ENCODE peak calls at places on chromosome 1, in four cellular contexts. Z is SK-N-SH, G is HepG2, E is GM12878. B is an unnamed sample.

GRCh38 chr1:235866207-235866912 is at the start of gene LYST:
- DNase-seq in Z (peak; percentile 65), G (peak; percentile 51), E (no peak), B (peak; percentile 73)

GRCh38 chr1:246447501-246447900 is 59.6 kb downstream of the SMYD3 start:
- DNase-seq in Z (no peak), G (no peak), E (no peak), B (no peak)

GRCh38 chr1:107486365-107486764 is 345.5 kb downstream of the NTNG1 start:
- DNase-seq in Z (no peak), G (no peak), E (no peak), B (no peak)

GRCh38 chr1:204331847-204332487 is 27.8 kb downstream of the PLEKHA6 start:
- DNase-seq in Z (no peak), G (no peak), E (no peak), B (peak; percentile 71)

GRCh38 chr1:18913065-18913502 is 10.7 kb upstream of the ALDH4A1 start:
- DNase-seq in Z (peak; percentile 95), G (peak; percentile 66), E (no peak), B (peak; percentile 58)

GRCh38 chr1:233132445-233132844 is 163.1 kb downstream of the PCNX2 start:
- DNase-seq in Z (no peak), G (no peak), E (no peak), B (no peak)

GRCh38 chr1:22221233-22221780 is 78.4 kb upstream of the WNT4 start:
- DNase-seq in Z (no peak), G (no peak), E (no peak), B (no peak)

GRCh38 chr1:165376041-165376810 is 19.7 kb upstream of the LMX1A start:
- DNase-seq in Z (no peak), G (no peak), E (no peak), B (no peak)

GRCh38 chr1:248837045-248837793 is 805 bp upstream of the ZNF672 start:
- DNase-seq in Z (no peak), G (no peak), E (no peak), B (no peak)

GRCh38 chr1:170663441-170664282 is at the start of gene PRRX1:
- DNase-seq in Z (no peak), G (no peak), E (no peak), B (no peak)

GRCh38 chr1:17678011-17678410 is 77.1 kb upstream of the ACTL8 start:
- DNase-seq in Z (no peak), G (no peak), E (no peak), B (no peak)

GRCh38 chr1:203480525-203481084 is 5.0 kb downstream of the PRELP start:
- DNase-seq in Z (peak; percentile 68), G (no peak), E (no peak), B (peak; percentile 77)

GRCh38 chr1:185565314-185565713 is 168.9 kb upstream of the HMCN1 start:
- DNase-seq in Z (no peak), G (peak; percentile 10), E (no peak), B (peak; percentile 32)

GRCh38 chr1:29706936-29707335 is 470.6 kb downstream of the PTPRU start:
- DNase-seq in Z (peak; percentile 96), G (no peak), E (no peak), B (peak; percentile 6)

DNA sequence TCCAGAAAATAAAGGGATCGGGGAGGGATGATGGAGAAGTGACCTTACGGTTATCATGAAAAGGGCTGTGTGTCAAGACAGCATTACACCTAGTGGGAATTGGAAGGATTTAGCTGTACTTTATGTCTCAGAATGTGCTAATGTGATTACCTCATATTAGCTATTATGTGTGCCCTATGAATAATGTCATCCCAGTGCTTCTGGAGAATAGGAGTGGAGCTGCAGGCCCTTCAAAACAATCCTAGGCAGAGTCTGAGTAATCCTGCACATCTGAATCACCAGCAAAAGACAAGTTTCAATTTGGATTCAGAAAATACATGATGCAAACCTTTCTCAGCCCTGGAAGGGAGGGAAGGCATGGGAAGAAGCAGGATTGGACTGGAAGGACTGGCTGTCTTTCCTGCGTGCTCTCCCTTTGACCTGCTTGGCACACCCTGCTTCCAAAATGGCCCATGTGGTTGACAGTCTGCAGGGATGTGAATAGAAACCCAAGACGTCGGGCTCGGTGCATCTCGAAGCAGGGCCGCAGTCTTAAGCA is 54.1 kb upstream of the TARBP1 start:
- DNase-seq in Z (no peak), G (no peak), E (no peak), B (no peak)
- TF ChIP-seq JUND in Z (peak; percentile 69), G (no peak), E (no peak), B (no peak)

GRCh38 chr1:9882296-9882944 is 27.6 kb downstream of the CTNNBIP1 start:
- DNase-seq in Z (no peak), G (no peak), E (no peak), B (no peak)
- TF ChIP-seq JUND in Z (no peak), G (no peak), E (no peak), B (no peak)

GRCh38 chr1:180217021-180217420 is 13.0 kb upstream of the LHX4 start:
- DNase-seq in Z (no peak), G (no peak), E (no peak), B (no peak)

GRCh38 chr1:180211860-180212229 is 18.2 kb upstream of the LHX4 start:
- DNase-seq in Z (no peak), G (no peak), E (no peak), B (no peak)

GRCh38 chr1:180211156-180211859 is 18.8 kb upstream of the LHX4 start:
- DNase-seq in Z (no peak), G (no peak), E (no peak), B (no peak)

GRCh38 chr1:180215856-180216625 is 14.0 kb upstream of the LHX4 start:
- DNase-seq in Z (no peak), G (no peak), E (no peak), B (no peak)

GRCh38 chr1:180213401-180214177 is 16.5 kb upstream of the LHX4 start:
- DNase-seq in Z (no peak), G (no peak), E (peak; percentile 20), B (no peak)
- TF ChIP-seq JUND in Z (no peak), G (no peak), E (no peak), B (no peak)

GRCh38 chr1:85479491-85479890 is 14.5 kb upstream of the DDAH1 start:
- DNase-seq in Z (peak; percentile 52), G (no peak), E (no peak), B (no peak)
- TF ChIP-seq JUND in Z (no peak), G (no peak), E (no peak), B (no peak)

DNA sequence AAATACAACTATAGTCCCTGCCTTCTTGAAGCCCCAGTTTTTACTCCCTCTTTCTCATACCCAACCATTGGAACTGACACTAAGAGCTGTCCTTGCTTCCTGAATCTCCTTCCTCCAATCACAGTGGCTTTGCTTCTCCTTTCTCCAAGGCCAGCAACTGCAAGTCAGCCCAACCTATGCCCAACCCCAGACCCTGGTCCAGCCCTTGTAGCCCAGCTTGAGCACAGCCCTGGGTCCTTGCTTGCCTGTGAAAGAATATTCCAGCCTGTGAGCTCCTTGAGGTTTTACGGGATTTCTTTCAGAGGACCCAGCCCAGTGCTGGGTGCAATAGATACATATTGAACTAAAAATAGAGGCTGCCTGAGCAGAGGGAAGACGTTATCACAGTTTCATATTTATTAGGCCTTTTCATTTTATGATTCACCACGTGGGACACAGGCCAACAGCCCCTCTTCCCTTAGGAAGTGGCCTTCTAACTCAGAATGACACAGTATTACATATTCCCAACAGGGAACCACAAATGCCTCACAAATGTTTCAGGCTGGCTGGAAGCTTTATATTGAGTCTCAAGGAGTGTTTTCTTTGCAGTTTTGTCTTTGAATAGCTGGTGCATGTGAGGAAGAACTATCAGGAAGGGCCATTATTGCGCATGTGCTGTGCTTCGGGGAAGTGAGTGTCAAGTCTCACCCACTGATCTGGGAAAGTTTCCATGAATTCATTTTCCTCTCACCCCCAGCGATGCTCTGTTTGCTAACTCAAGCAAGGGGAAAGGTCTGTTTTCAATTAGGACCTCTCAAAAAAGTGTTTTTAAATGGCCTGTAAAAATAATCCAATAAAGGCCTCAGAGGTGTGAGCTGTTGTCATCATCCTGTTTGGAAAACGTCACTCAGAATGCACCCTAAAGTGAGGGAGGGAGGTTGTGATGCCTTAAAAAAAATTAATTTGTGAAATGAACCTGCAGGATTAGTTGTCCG is 92.3 kb upstream of the NFIA start:
- DNase-seq in Z (peak; percentile 50), G (no peak), E (no peak), B (no peak)
- TF ChIP-seq JUND in Z (peak; percentile 85), G (no peak), E (no peak), B (no peak)

GRCh38 chr1:206685256-206685748 is 597 bp downstream of the MAPKAPK2 start:
- DNase-seq in Z (peak; percentile 86), G (no peak), E (no peak), B (peak; percentile 36)

GRCh38 chr1:206684003-206684402 is 702 bp upstream of the MAPKAPK2 start:
- DNase-seq in Z (no peak), G (no peak), E (no peak), B (no peak)

GRCh38 chr1:206685749-206686485 is 1.2 kb downstream of the MAPKAPK2 start:
- DNase-seq in Z (peak; percentile 78), G (peak; percentile 54), E (no peak), B (peak; percentile 87)

GRCh38 chr1:206683313-206683712 is 1.4 kb upstream of the MAPKAPK2 start:
- DNase-seq in Z (no peak), G (no peak), E (no peak), B (no peak)

DNA sequence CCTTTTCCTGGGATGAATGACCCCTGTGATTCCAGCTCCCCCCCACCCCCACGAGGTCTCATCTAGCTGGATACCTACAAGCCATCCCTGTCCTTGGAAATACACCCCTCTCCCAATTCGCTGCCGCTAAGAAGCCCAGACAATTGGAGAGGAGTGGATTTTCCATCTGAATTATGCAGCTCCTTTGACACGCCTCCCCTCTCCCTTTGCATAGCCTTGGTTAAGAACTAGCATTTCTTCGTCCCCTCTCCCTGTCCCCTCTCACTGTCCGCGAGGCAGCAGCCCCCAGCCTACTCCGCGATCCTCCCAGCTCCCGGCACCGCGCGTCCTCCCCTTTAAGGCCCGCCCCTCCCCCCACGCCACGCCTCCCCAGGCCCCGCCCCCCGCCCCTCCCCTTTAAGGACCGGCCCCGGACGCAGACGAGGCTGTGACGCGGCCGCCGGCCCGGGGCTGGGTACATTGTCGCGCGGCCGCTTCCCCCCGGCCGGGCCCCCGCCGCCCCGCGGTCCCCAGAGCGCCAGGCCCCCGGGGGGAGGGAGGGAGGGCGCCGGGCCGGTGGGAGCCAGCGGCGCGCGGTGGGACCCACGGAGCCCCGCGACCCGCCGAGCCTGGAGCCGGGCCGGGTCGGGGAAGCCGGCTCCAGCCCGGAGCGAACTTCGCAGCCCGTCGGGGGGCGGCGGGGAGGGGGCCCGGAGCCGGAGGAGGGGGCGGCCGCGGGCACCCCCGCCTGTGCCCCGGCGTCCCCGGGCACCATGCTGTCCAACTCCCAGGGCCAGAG is at the start of gene MAPKAPK2:
- DNase-seq in Z (peak; percentile 99), G (no peak), E (no peak), B (peak; percentile 81)
- TF ChIP-seq JUND in Z (no peak), G (no peak), E (no peak), B (no peak)